ENCODE peak calls at places on chromosomes 13 and 19, in ten cellular contexts. D is fibroblast of mammary gland; X is OCI-LY7; N is CD4-positive, alpha-beta T cell; E is prostate gland; H is fibroblast of villous mesenchyme; V is HFF-Myc; K is HCT116; G is right lobe of liver; C is tibial nerve. Y is an unnamed sample.

GRCh38 chr13:100773923-100774641 is 99.5 kb upstream of the TMTC4 start:
- DNase-seq in C (no peak), E (no peak), G (no peak), H (no peak), V (no peak), N (no peak), X (no peak), D (no peak), K (no peak), Y (no peak)

GRCh38 chr13:32134991-32135390 is 103.4 kb downstream of the FRY start:
- DNase-seq in G (no peak), K (no peak), V (no peak), D (no peak), E (no peak), C (no peak), H (peak), X (no peak), N (no peak), Y (no peak)

GRCh38 chr13:112174476-112175110 is 107.6 kb downstream of the SOX1 start:
- DNase-seq in K (no peak), D (no peak), X (no peak), V (no peak), E (no peak), N (no peak), C (no peak), H (no peak), G (no peak), Y (no peak)

GRCh38 chr13:109785141-109785891 is 1.1 kb downstream of the IRS2 start:
- DNase-seq in E (no peak), K (no peak), V (no peak), X (no peak), H (peak), G (peak), C (no peak), D (peak), N (peak), Y (no peak)

GRCh38 chr19:57338798-57339378 is 12.2 kb upstream of the ZNF304 start:
- DNase-seq in X (no peak), V (no peak), K (no peak), N (no peak), E (no peak), H (peak), D (no peak), G (no peak), C (no peak), Y (no peak)

GRCh38 chr19:13155472-13156284 is 5.5 kb downstream of the IER2 start:
- DNase-seq in K (no peak), C (peak), G (peak), H (peak), D (peak), V (no peak), N (peak), E (peak), X (peak), Y (no peak)

GRCh38 chr13:110557610-110558305 is 3.8 kb downstream of the RAB20 start:
- DNase-seq in C (no peak), D (no peak), H (no peak), G (no peak), V (no peak), N (no peak), X (no peak), E (no peak), K (no peak), Y (no peak)

GRCh38 chr19:1828279-1829238 is 16.5 kb upstream of the ATP8B3 start:
- DNase-seq in E (no peak), V (no peak), G (no peak), C (no peak), N (no peak), D (no peak), H (no peak), K (no peak), X (no peak), Y (no peak)

GRCh38 chr13:39767791-39768564 is 112.5 kb downstream of the COG6 start:
- DNase-seq in C (no peak), D (no peak), K (no peak), V (no peak), G (no peak), N (no peak), H (peak), X (peak), E (no peak), Y (no peak)

GRCh38 chr13:27026396-27026795 is 145.2 kb downstream of the USP12 start:
- DNase-seq in K (no peak), D (no peak), H (no peak), V (no peak), X (no peak), G (no peak), N (no peak), E (no peak), C (no peak), Y (no peak)

GRCh38 chr19:42178791-42179500 is 38.5 kb downstream of the DEDD2 start:
- DNase-seq in E (no peak), C (no peak), X (peak), D (no peak), N (no peak), G (no peak), K (no peak), H (no peak), V (no peak), Y (no peak)

GRCh38 chr19:1469200-1469935 is 9.6 kb downstream of the C19orf25 start:
- DNase-seq in N (no peak), D (no peak), K (no peak), C (no peak), X (no peak), H (peak), G (peak), V (no peak), E (no peak), Y (no peak)

GRCh38 chr13:21175656-21176194 is 627 bp downstream of the SKA3 start:
- DNase-seq in K (no peak), E (no peak), D (peak), N (no peak), H (peak), G (no peak), C (no peak), X (peak), V (no peak), Y (no peak)

GRCh38 chr19:45340899-45341453 is 426 bp downstream of the KLC3 start:
- DNase-seq in X (no peak), G (no peak), C (no peak), D (peak), V (no peak), K (no peak), N (no peak), E (peak), H (no peak), Y (no peak)

GRCh38 chr13:79910869-79911540 is 429.9 kb downstream of the SPRY2 start:
- DNase-seq in G (no peak), D (no peak), V (no peak), K (no peak), E (no peak), C (no peak), N (no peak), X (no peak), H (no peak), Y (no peak)

GRCh38 chr13:93775507-93776108 is 549.0 kb downstream of the GPC6 start:
- DNase-seq in X (no peak), K (no peak), C (no peak), V (no peak), E (no peak), H (peak), G (no peak), N (no peak), D (peak), Y (no peak)

GRCh38 chr13:99352351-99353271 is 45.4 kb upstream of the GPR183 start:
- DNase-seq in H (no peak), D (no peak), C (no peak), V (no peak), E (no peak), K (no peak), X (no peak), G (no peak), N (no peak), Y (no peak)

GRCh38 chr13:33319859-33320258 is 34.3 kb upstream of the STARD13 start:
- DNase-seq in N (no peak), D (no peak), G (no peak), X (no peak), H (no peak), K (no peak), C (no peak), E (no peak), V (no peak), Y (no peak)

GRCh38 chr13:66673401-66673800 is 556.7 kb downstream of the PCDH9 start:
- DNase-seq in K (no peak), H (peak), N (no peak), X (no peak), D (peak), V (peak), G (no peak), C (no peak), E (no peak), Y (no peak)

GRCh38 chr13:66586489-66586888 is 643.6 kb downstream of the PCDH9 start:
- DNase-seq in N (no peak), V (no peak), G (no peak), H (no peak), E (no peak), K (no peak), D (peak), X (no peak), C (no peak), Y (no peak)

GRCh38 chr13:26589754-26590153 is 32.3 kb downstream of the WASF3 start:
- DNase-seq in C (no peak), G (peak), E (no peak), V (no peak), K (no peak), N (no peak), D (peak), X (no peak), H (peak), Y (no peak)

GRCh38 chr13:31869582-31869981 is 130.3 kb downstream of the RXFP2 start:
- DNase-seq in X (no peak), G (no peak), N (no peak), H (no peak), E (no peak), K (no peak), V (no peak), D (no peak), C (no peak), Y (no peak)

GRCh38 chr13:52359534-52359933 is 46.4 kb downstream of the THSD1 start:
- DNase-seq in C (no peak), D (peak), E (no peak), G (no peak), K (no peak), N (no peak), V (peak), X (no peak), H (no peak), Y (no peak)

GRCh38 chr19:16315825-16316505 is 8.7 kb upstream of the KLF2 start:
- DNase-seq in N (no peak), E (no peak), G (no peak), D (peak), K (no peak), X (no peak), C (no peak), H (peak), V (peak), Y (no peak)

GRCh38 chr19:47369923-47370625 is 21.0 kb downstream of the DHX34 start:
- DNase-seq in K (no peak), E (no peak), N (no peak), V (no peak), X (no peak), H (peak), D (peak), G (no peak), C (no peak), Y (no peak)

GRCh38 chr13:110593430-110594130 is 21.8 kb upstream of the NAXD start:
- DNase-seq in K (peak), D (peak), X (peak), H (peak), V (peak), E (peak), C (no peak), N (no peak), G (no peak), Y (no peak)

GRCh38 chr19:38210458-38210987 is 13.5 kb downstream of the DPF1 start:
- DNase-seq in D (no peak), K (no peak), H (peak), C (peak), V (no peak), X (no peak), E (no peak), N (no peak), G (no peak), Y (no peak)

GRCh38 chr19:10565028-10565566 is 713 bp downstream of the KRI1 start:
- DNase-seq in X (peak), G (peak), N (peak), C (no peak), V (no peak), E (no peak), D (peak), K (no peak), H (peak), Y (no peak)

GRCh38 chr19:33622809-33623511 is 1.2 kb downstream of the CHST8 start:
- DNase-seq in H (no peak), C (no peak), D (no peak), X (no peak), G (no peak), N (no peak), E (no peak), V (no peak), K (no peak), Y (no peak)

GRCh38 chr19:19223636-19224035 is 11.9 kb downstream of the NCAN start:
- DNase-seq in K (no peak), D (no peak), H (no peak), C (no peak), G (no peak), X (no peak), V (no peak), E (no peak), N (no peak), Y (no peak)
- TF ChIP-seq CTCF in K (no peak), D (no peak), H (no peak), C (no peak), G (no peak), X (no peak), V (no peak), E (no peak), N (no peak), Y (no peak)

GRCh38 chr19:18063463-18063862 is 23.3 kb downstream of the IL12RB1 start:
- DNase-seq in E (no peak), D (no peak), H (no peak), N (peak), K (no peak), V (no peak), C (no peak), X (no peak), G (peak), Y (no peak)
- TF ChIP-seq CTCF in E (no peak), D (no peak), H (no peak), N (no peak), K (no peak), V (peak), C (no peak), X (peak), G (peak), Y (peak)

DNA sequence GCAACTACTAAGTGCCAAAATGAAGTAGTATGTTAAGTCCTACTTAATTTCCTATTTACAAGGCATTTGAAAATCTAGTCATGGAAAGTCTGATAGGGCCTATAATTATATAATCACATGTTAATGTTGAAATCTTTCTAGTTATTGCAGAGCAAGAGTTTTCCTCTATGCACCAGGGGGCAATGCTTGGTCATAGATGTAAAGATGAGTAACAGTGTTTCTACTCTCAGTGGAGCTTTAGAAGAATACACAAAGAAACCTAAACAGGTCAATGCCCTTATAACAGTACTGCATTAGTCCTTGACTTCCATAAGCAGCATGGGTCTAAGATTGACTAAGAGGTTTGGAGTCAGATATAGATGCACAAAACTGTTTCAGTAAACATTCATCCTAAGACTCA is 218.7 kb downstream of the KCTD12 start:
- DNase-seq in V (no peak), K (no peak), N (no peak), E (no peak), H (peak), X (no peak), C (no peak), D (peak), G (no peak), Y (peak)
- TF ChIP-seq CTCF in V (peak), K (no peak), N (peak), E (no peak), H (peak), X (no peak), C (peak), D (peak), G (peak), Y (peak)

GRCh38 chr13:77980592-77980991 is 62.0 kb upstream of the EDNRB start:
- DNase-seq in X (no peak), H (peak), D (peak), G (no peak), C (no peak), K (no peak), E (no peak), N (no peak), V (peak), Y (no peak)

GRCh38 chr13:77981191-77981925 is 62.7 kb upstream of the EDNRB start:
- DNase-seq in K (no peak), V (no peak), E (no peak), D (peak), C (no peak), G (no peak), H (peak), X (no peak), N (no peak), Y (no peak)

GRCh38 chr13:77979721-77980377 is 61.2 kb upstream of the EDNRB start:
- DNase-seq in C (no peak), N (no peak), E (no peak), D (no peak), K (no peak), V (no peak), G (no peak), H (no peak), X (no peak), Y (no peak)

GRCh38 chr13:77975358-77976042 is 56.9 kb upstream of the EDNRB start:
- DNase-seq in X (no peak), G (no peak), N (no peak), K (no peak), C (no peak), E (no peak), H (no peak), D (no peak), V (no peak), Y (no peak)
- TF ChIP-seq CTCF in X (no peak), G (no peak), N (no peak), K (no peak), C (no peak), E (no peak), H (no peak), D (no peak), V (no peak), Y (no peak)